ENCODE peak calls at places on chromosome 6, in four cellular contexts. V, W, C and P are unnamed samples. For H3K4me1, the result is how much of the 10 kb centered on the place peaks cover.

GRCh38 chr6:18147160-18147559 is 7.7 kb downstream of the TPMT start:
- DNase-seq in V (no peak), W (no peak), C (peak), P (no peak)

GRCh38 chr6:36676142-36677058 is 2.1 kb upstream of the CDKN1A start:
- DNase-seq in V (no peak), W (no peak), C (peak), P (no peak)

GRCh38 chr6:52020961-52021570 is 66.3 kb downstream of the PKHD1 start:
- DNase-seq in V (no peak), W (no peak), C (peak), P (no peak)

GRCh38 chr6:144134176-144134575 is 16.1 kb upstream of the STX11 start:
- DNase-seq in V (no peak), W (no peak), C (no peak), P (no peak)

GRCh38 chr6:87660226-87660886 is 41.7 kb downstream of the AKIRIN2 start:
- DNase-seq in V (no peak), W (no peak), C (peak), P (no peak)

GRCh38 chr6:1838604-1839003 is 228.9 kb downstream of the FOXC1 start:
- DNase-seq in V (no peak), W (no peak), C (no peak), P (no peak)

GRCh38 chr6:170159040-170159965 is 131.6 kb downstream of the DLL1 start:
- DNase-seq in V (no peak), W (no peak), C (no peak), P (peak)

GRCh38 chr6:29762781-29763214 is 39.6 kb downstream of the HLA-F start:
- DNase-seq in V (no peak), W (no peak), C (peak), P (no peak)

GRCh38 chr6:56399672-56400263 is 152.4 kb upstream of the COL21A1 start:
- DNase-seq in V (no peak), W (no peak), C (no peak), P (no peak)

GRCh38 chr6:134636221-134636830 is 313.6 kb downstream of the ALDH8A1 start:
- DNase-seq in V (no peak), W (no peak), C (peak), P (no peak)

GRCh38 chr6:55825402-55826051 is 49.9 kb downstream of the BMP5 start:
- DNase-seq in V (no peak), W (no peak), C (peak), P (no peak)

GRCh38 chr6:570812-571211 is 86.1 kb downstream of the HUS1B start:
- DNase-seq in V (no peak), W (no peak), C (no peak), P (no peak)

GRCh38 chr6:131519670-131520436 is 53.2 kb upstream of the ARG1 start:
- DNase-seq in V (no peak), W (no peak), C (peak), P (no peak)

GRCh38 chr6:127392301-127392700 is 48.9 kb upstream of the ECHDC1 start:
- DNase-seq in V (no peak), W (no peak), C (peak), P (no peak)

GRCh38 chr6:101926149-101926925 is 532.8 kb downstream of the GRIK2 start:
- DNase-seq in V (no peak), W (no peak), C (no peak), P (no peak)

GRCh38 chr6:109610555-109610954 is 80.4 kb downstream of the AK9 start:
- DNase-seq in V (no peak), W (no peak), C (no peak), P (no peak)

GRCh38 chr6:3759656-3760245 is 8.2 kb upstream of the PXDC1 start:
- DNase-seq in V (no peak), W (no peak), C (no peak), P (no peak)

GRCh38 chr6:131049515-131050081 is 13.4 kb downstream of the EPB41L2 start:
- DNase-seq in V (no peak), W (no peak), C (no peak), P (no peak)

GRCh38 chr6:163123098-163123497 is 291.4 kb upstream of the QKI start:
- DNase-seq in V (no peak), W (no peak), C (no peak), P (no peak)

GRCh38 chr6:135191508-135192255 is 10.6 kb downstream of the MYB start:
- DNase-seq in V (no peak), W (no peak), C (no peak), P (no peak)

GRCh38 chr6:151630991-151631655 is 137.3 kb downstream of the CCDC170 start:
- DNase-seq in V (no peak), W (no peak), C (no peak), P (no peak)

GRCh38 chr6:5287205-5287965 is 26.1 kb downstream of the FARS2 start:
- DNase-seq in V (no peak), W (no peak), C (peak), P (peak)

GRCh38 chr6:70998148-70998547 is 41.3 kb upstream of the B3GAT2 start:
- DNase-seq in V (no peak), W (no peak), C (no peak), P (no peak)

GRCh38 chr6:48476257-48476656 is 365.3 kb upstream of the PTCHD4 start:
- DNase-seq in V (no peak), W (no peak), C (peak), P (no peak)

GRCh38 chr6:111791415-111791814 is 81.8 kb downstream of the FYN start:
- DNase-seq in V (no peak), W (no peak), C (no peak), P (no peak)
- H3K4me1 ChIP-seq in V (under half), W (under half), C (under half), P (under half)

GRCh38 chr6:166956444-166957086 is at the start of gene RNASET2:
- DNase-seq in V (peak), W (peak), C (peak), P (peak)

GRCh38 chr6:166957805-166958076 is 1.4 kb upstream of the RNASET2 start:
- DNase-seq in V (no peak), W (no peak), C (no peak), P (no peak)

GRCh38 chr6:166955865-166956443 is 396 bp downstream of the RNASET2 start:
- DNase-seq in V (no peak), W (no peak), C (no peak), P (no peak)

GRCh38 chr6:166958926-166959861 is 2.8 kb upstream of the RNASET2 start:
- DNase-seq in V (peak), W (no peak), C (no peak), P (no peak)

GRCh38 chr6:166957087-166957804 is 896 bp upstream of the RNASET2 start:
- DNase-seq in V (peak), W (no peak), C (no peak), P (peak)
- H3K4me1 ChIP-seq in V (under half), W (under half), C (under half), P (under half)

DNA sequence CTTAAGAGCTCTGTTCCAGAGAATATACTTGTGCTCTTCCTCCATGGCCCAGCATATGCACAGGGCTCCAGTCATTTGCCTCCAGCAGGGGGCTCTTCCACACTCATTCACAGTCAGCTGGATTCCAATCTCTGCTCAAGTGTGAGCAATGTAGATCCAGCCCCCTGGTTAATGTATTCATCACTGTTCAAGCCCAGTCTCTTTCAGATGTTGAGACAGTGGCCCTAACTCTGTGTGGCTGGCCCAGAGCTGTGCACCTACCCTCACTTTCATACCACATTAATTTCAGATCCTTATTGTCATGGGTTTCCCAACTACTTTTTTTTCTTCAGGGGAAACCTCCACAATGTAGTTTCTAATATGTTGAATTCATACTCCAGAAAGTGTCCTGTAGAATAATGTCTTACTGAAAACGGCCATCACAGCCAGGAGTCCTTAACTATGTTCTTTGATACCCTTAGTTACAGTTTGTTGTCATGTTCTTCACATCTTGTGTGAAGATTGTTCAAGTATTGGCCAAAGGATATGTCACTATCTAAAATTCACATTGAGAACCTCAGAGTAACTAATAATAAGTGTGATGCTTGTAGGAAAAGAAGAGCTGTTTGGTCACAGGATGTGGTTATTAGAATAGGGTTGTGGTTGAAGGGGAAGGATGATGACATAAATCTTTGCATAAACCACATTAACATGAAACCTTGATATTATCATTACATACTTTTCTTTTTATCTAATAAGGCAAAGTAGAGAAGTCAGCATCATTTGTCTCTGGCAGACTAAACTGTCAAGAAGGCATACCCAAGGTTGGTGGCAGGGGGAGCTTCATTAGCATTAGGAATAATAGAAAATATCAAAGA is 14.4 kb upstream of the HLA-DQA1 start:
- DNase-seq in V (peak), W (no peak), C (peak), P (peak)
- H3K4me1 ChIP-seq in V (under half), W (under half), C (under half), P (under half)

DNA sequence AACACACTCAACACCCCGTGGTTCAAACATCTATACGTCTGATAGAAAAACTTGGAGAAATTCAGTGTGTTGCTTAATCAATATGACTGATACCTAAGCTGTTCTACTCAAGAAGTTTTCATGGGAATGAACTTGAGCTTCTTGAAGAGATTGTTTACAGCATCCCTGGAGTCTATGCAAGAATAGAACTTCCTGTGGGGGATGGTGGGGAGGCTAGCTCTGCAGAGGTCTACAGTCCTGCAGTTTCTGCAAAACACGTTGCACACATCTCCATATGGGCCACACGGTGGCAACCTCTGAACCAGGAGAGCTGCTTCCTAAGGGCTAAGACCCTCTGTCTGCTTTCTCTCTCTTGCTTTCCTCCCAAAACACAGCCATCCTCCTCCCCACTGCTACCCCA is 32.7 kb upstream of the FANCE start:
- DNase-seq in V (no peak), W (no peak), C (no peak), P (no peak)
- H3K4me1 ChIP-seq in V (under half), W (under half), C (under half), P (under half)

DNA sequence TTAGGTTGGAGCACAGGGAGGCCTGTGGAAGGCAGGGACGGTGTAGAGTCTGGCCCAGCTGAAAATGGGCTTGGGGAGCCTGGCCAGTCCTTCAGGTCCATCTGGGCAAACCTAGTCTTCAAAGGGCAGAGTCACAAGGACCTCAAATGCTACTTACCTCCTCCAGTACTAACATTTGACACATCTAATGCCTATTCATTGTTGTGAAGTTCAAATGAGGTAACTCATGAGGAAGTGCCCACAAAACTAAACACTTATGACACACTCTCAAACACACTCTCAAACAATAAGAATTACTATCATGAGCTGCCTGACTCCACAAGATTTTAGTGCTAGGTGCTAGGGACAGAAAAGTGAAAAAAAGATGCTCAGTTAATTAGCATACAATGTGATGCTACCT is 27.1 kb downstream of the DAAM2 start:
- DNase-seq in V (no peak), W (no peak), C (no peak), P (no peak)
- H3K4me1 ChIP-seq in V (under half), W (under half), C (under half), P (under half)

GRCh38 chr6:7169296-7169721 is 61.5 kb downstream of the RREB1 start:
- DNase-seq in V (no peak), W (no peak), C (no peak), P (peak)
- H3K4me1 ChIP-seq in V (half or more), W (under half), C (under half), P (under half)